ENCODE peak calls at places on chromosome X, in nine cellular contexts. One of them, this sample, is unnamed.

GRCh38 chrX:40542972-40543371 is 37.8 kb upstream of the ATP6AP2 start:
- DNase-seq in SK-N-SH: peak; percentile 38
- DNase-seq in astrocyte of the cerebellum: no peak
- DNase-seq in NT2/D1: no peak
- DNase-seq in caudate nucleus: no peak
- DNase-seq in LoVo: no peak
- DNase-seq in stimulated activated CD4-positive, alpha-beta T cell treated with anti-CD3 and anti-CD28 coated beads, Interleukin-12 subunit alpha, Interleukin-12 subunit beta, amount 100 ng/mL, for 24 hours: no peak
- DNase-seq in PC-3: no peak
- DNase-seq in NCI-H524 treated with DMSO at 0.1 percent for 48 hours: no peak
- DNase-seq in this sample: no peak

GRCh38 chrX:105837227-105837626 is 14.9 kb downstream of the NRK start:
- DNase-seq in NT2/D1: no peak
- DNase-seq in caudate nucleus: peak; percentile 37
- DNase-seq in LoVo: no peak
- DNase-seq in SK-N-SH: no peak
- DNase-seq in astrocyte of the cerebellum: peak; percentile 92
- DNase-seq in NCI-H524 treated with DMSO at 0.1 percent for 48 hours: no peak
- DNase-seq in stimulated activated CD4-positive, alpha-beta T cell treated with anti-CD3 and anti-CD28 coated beads, Interleukin-12 subunit alpha, Interleukin-12 subunit beta, amount 100 ng/mL, for 24 hours: no peak
- DNase-seq in PC-3: peak; percentile 90
- DNase-seq in this sample: no peak

GRCh38 chrX:137430984-137431475 is 134.9 kb upstream of the ZIC3 start:
- DNase-seq in astrocyte of the cerebellum: no peak
- DNase-seq in NCI-H524 treated with DMSO at 0.1 percent for 48 hours: no peak
- DNase-seq in LoVo: no peak
- DNase-seq in caudate nucleus: no peak
- DNase-seq in stimulated activated CD4-positive, alpha-beta T cell treated with anti-CD3 and anti-CD28 coated beads, Interleukin-12 subunit alpha, Interleukin-12 subunit beta, amount 100 ng/mL, for 24 hours: no peak
- DNase-seq in NT2/D1: no peak
- DNase-seq in PC-3: no peak
- DNase-seq in SK-N-SH: no peak
- DNase-seq in this sample: no peak

GRCh38 chrX:7372843-7373525 is 225.0 kb upstream of the PUDP start:
- DNase-seq in stimulated activated CD4-positive, alpha-beta T cell treated with anti-CD3 and anti-CD28 coated beads, Interleukin-12 subunit alpha, Interleukin-12 subunit beta, amount 100 ng/mL, for 24 hours: no peak
- DNase-seq in NT2/D1: no peak
- DNase-seq in NCI-H524 treated with DMSO at 0.1 percent for 48 hours: no peak
- DNase-seq in SK-N-SH: no peak
- DNase-seq in astrocyte of the cerebellum: no peak
- DNase-seq in PC-3: peak; percentile 79
- DNase-seq in caudate nucleus: no peak
- DNase-seq in LoVo: peak; percentile 53
- DNase-seq in this sample: no peak

GRCh38 chrX:100449696-100450606 is 39.9 kb upstream of the PCDH19 start:
- DNase-seq in NCI-H524 treated with DMSO at 0.1 percent for 48 hours: no peak
- DNase-seq in astrocyte of the cerebellum: no peak
- DNase-seq in PC-3: peak; percentile 22
- DNase-seq in SK-N-SH: no peak
- DNase-seq in caudate nucleus: no peak
- DNase-seq in NT2/D1: no peak
- DNase-seq in stimulated activated CD4-positive, alpha-beta T cell treated with anti-CD3 and anti-CD28 coated beads, Interleukin-12 subunit alpha, Interleukin-12 subunit beta, amount 100 ng/mL, for 24 hours: no peak
- DNase-seq in LoVo: no peak
- DNase-seq in this sample: no peak

GRCh38 chrX:17078031-17078730 is 131.7 kb downstream of the REPS2 start:
- DNase-seq in LoVo: no peak
- DNase-seq in PC-3: peak; percentile 42
- DNase-seq in astrocyte of the cerebellum: peak; percentile 20
- DNase-seq in NCI-H524 treated with DMSO at 0.1 percent for 48 hours: no peak
- DNase-seq in SK-N-SH: no peak
- DNase-seq in stimulated activated CD4-positive, alpha-beta T cell treated with anti-CD3 and anti-CD28 coated beads, Interleukin-12 subunit alpha, Interleukin-12 subunit beta, amount 100 ng/mL, for 24 hours: no peak
- DNase-seq in caudate nucleus: peak; percentile 9
- DNase-seq in NT2/D1: no peak
- DNase-seq in this sample: no peak

GRCh38 chrX:31280580-31280979 is 208.7 kb upstream of the FTHL17 start:
- DNase-seq in caudate nucleus: no peak
- DNase-seq in stimulated activated CD4-positive, alpha-beta T cell treated with anti-CD3 and anti-CD28 coated beads, Interleukin-12 subunit alpha, Interleukin-12 subunit beta, amount 100 ng/mL, for 24 hours: no peak
- DNase-seq in NT2/D1: no peak
- DNase-seq in NCI-H524 treated with DMSO at 0.1 percent for 48 hours: no peak
- DNase-seq in astrocyte of the cerebellum: no peak
- DNase-seq in PC-3: no peak
- DNase-seq in SK-N-SH: no peak
- DNase-seq in LoVo: no peak
- DNase-seq in this sample: no peak

GRCh38 chrX:15929231-15929630 is 74.6 kb upstream of the AP1S2 start:
- DNase-seq in NT2/D1: no peak
- DNase-seq in PC-3: no peak
- DNase-seq in astrocyte of the cerebellum: no peak
- DNase-seq in NCI-H524 treated with DMSO at 0.1 percent for 48 hours: no peak
- DNase-seq in stimulated activated CD4-positive, alpha-beta T cell treated with anti-CD3 and anti-CD28 coated beads, Interleukin-12 subunit alpha, Interleukin-12 subunit beta, amount 100 ng/mL, for 24 hours: no peak
- DNase-seq in caudate nucleus: no peak
- DNase-seq in LoVo: no peak
- DNase-seq in SK-N-SH: no peak
- DNase-seq in this sample: no peak

GRCh38 chrX:24985120-24985519 is 30.6 kb downstream of the ARX start:
- DNase-seq in NCI-H524 treated with DMSO at 0.1 percent for 48 hours: no peak
- DNase-seq in PC-3: no peak
- DNase-seq in stimulated activated CD4-positive, alpha-beta T cell treated with anti-CD3 and anti-CD28 coated beads, Interleukin-12 subunit alpha, Interleukin-12 subunit beta, amount 100 ng/mL, for 24 hours: no peak
- DNase-seq in caudate nucleus: no peak
- DNase-seq in astrocyte of the cerebellum: no peak
- DNase-seq in NT2/D1: no peak
- DNase-seq in LoVo: no peak
- DNase-seq in SK-N-SH: no peak
- DNase-seq in this sample: no peak

GRCh38 chrX:48958635-48959094 is 1.3 kb upstream of the OTUD5 start:
- DNase-seq in astrocyte of the cerebellum: no peak
- DNase-seq in stimulated activated CD4-positive, alpha-beta T cell treated with anti-CD3 and anti-CD28 coated beads, Interleukin-12 subunit alpha, Interleukin-12 subunit beta, amount 100 ng/mL, for 24 hours: no peak
- DNase-seq in NT2/D1: no peak
- DNase-seq in SK-N-SH: no peak
- DNase-seq in LoVo: peak; percentile 37
- DNase-seq in PC-3: peak; percentile 53
- DNase-seq in caudate nucleus: peak; percentile 14
- DNase-seq in NCI-H524 treated with DMSO at 0.1 percent for 48 hours: no peak
- DNase-seq in this sample: no peak

GRCh38 chrX:74835566-74835965 is 89.7 kb downstream of the NEXMIF start:
- DNase-seq in LoVo: no peak
- DNase-seq in SK-N-SH: no peak
- DNase-seq in stimulated activated CD4-positive, alpha-beta T cell treated with anti-CD3 and anti-CD28 coated beads, Interleukin-12 subunit alpha, Interleukin-12 subunit beta, amount 100 ng/mL, for 24 hours: no peak
- DNase-seq in PC-3: no peak
- DNase-seq in caudate nucleus: no peak
- DNase-seq in NCI-H524 treated with DMSO at 0.1 percent for 48 hours: no peak
- DNase-seq in NT2/D1: no peak
- DNase-seq in astrocyte of the cerebellum: no peak
- DNase-seq in this sample: no peak

GRCh38 chrX:74535211-74535621 is 79.2 kb downstream of the RLIM start:
- DNase-seq in PC-3: peak; percentile 54
- DNase-seq in LoVo: no peak
- DNase-seq in NT2/D1: peak; percentile 57
- DNase-seq in SK-N-SH: peak; percentile 54
- DNase-seq in caudate nucleus: peak; percentile 49
- DNase-seq in NCI-H524 treated with DMSO at 0.1 percent for 48 hours: peak; percentile 93
- DNase-seq in astrocyte of the cerebellum: peak; percentile 42
- DNase-seq in stimulated activated CD4-positive, alpha-beta T cell treated with anti-CD3 and anti-CD28 coated beads, Interleukin-12 subunit alpha, Interleukin-12 subunit beta, amount 100 ng/mL, for 24 hours: no peak
- DNase-seq in this sample: no peak

GRCh38 chrX:153396320-153397195 is 4.6 kb downstream of the PNMA6E start:
- DNase-seq in LoVo: no peak
- DNase-seq in NT2/D1: no peak
- DNase-seq in stimulated activated CD4-positive, alpha-beta T cell treated with anti-CD3 and anti-CD28 coated beads, Interleukin-12 subunit alpha, Interleukin-12 subunit beta, amount 100 ng/mL, for 24 hours: no peak
- DNase-seq in PC-3: no peak
- DNase-seq in astrocyte of the cerebellum: no peak
- DNase-seq in NCI-H524 treated with DMSO at 0.1 percent for 48 hours: no peak
- DNase-seq in caudate nucleus: no peak
- DNase-seq in SK-N-SH: no peak
- DNase-seq in this sample: no peak

This sample was measured in GM12891.